ENCODE peak calls at places on chromosome 7, in six cellular contexts. One of them, this sample, is unnamed.

GRCh38 chr7:129989466-129989865 is 36.7 kb upstream of the UBE2H start:
- DNase-seq in activated naive CD4-positive, alpha-beta T cell treated with anti-CD3 and anti-CD28 coated beads for 36 hours: peak
- DNase-seq in T-helper 2 cell: peak
- DNase-seq in H54: no peak
- DNase-seq in activated CD4-positive, alpha-beta T cell treated with anti-CD3 and anti-CD28 coated beads for 4 hours: peak
- DNase-seq in effector memory CD8-positive, alpha-beta T cell: no peak
- DNase-seq in this sample: no peak

GRCh38 chr7:9945131-9945530 is 1028.5 kb upstream of the PHF14 start:
- DNase-seq in activated naive CD4-positive, alpha-beta T cell treated with anti-CD3 and anti-CD28 coated beads for 36 hours: no peak
- DNase-seq in T-helper 2 cell: peak
- DNase-seq in H54: no peak
- DNase-seq in activated CD4-positive, alpha-beta T cell treated with anti-CD3 and anti-CD28 coated beads for 4 hours: no peak
- DNase-seq in effector memory CD8-positive, alpha-beta T cell: no peak
- DNase-seq in this sample: no peak

GRCh38 chr7:23544913-23545354 is 13.2 kb upstream of the TRA2A start:
- DNase-seq in activated naive CD4-positive, alpha-beta T cell treated with anti-CD3 and anti-CD28 coated beads for 36 hours: peak
- DNase-seq in T-helper 2 cell: peak
- DNase-seq in H54: no peak
- DNase-seq in activated CD4-positive, alpha-beta T cell treated with anti-CD3 and anti-CD28 coated beads for 4 hours: no peak
- DNase-seq in effector memory CD8-positive, alpha-beta T cell: no peak
- DNase-seq in this sample: peak

GRCh38 chr7:28102778-28103177 is 77.8 kb downstream of the JAZF1 start:
- DNase-seq in activated naive CD4-positive, alpha-beta T cell treated with anti-CD3 and anti-CD28 coated beads for 36 hours: no peak
- DNase-seq in T-helper 2 cell: no peak
- DNase-seq in H54: peak
- DNase-seq in activated CD4-positive, alpha-beta T cell treated with anti-CD3 and anti-CD28 coated beads for 4 hours: no peak
- DNase-seq in effector memory CD8-positive, alpha-beta T cell: no peak
- DNase-seq in this sample: no peak

GRCh38 chr7:1019789-1020610 is 24.3 kb upstream of the GPR146 start:
- DNase-seq in activated naive CD4-positive, alpha-beta T cell treated with anti-CD3 and anti-CD28 coated beads for 36 hours: no peak
- DNase-seq in T-helper 2 cell: no peak
- DNase-seq in H54: no peak
- DNase-seq in activated CD4-positive, alpha-beta T cell treated with anti-CD3 and anti-CD28 coated beads for 4 hours: no peak
- DNase-seq in effector memory CD8-positive, alpha-beta T cell: no peak
- DNase-seq in this sample: no peak

GRCh38 chr7:24949884-24950283 is 30.1 kb downstream of the OSBPL3 start:
- DNase-seq in activated naive CD4-positive, alpha-beta T cell treated with anti-CD3 and anti-CD28 coated beads for 36 hours: no peak
- DNase-seq in T-helper 2 cell: no peak
- DNase-seq in H54: no peak
- DNase-seq in activated CD4-positive, alpha-beta T cell treated with anti-CD3 and anti-CD28 coated beads for 4 hours: no peak
- DNase-seq in effector memory CD8-positive, alpha-beta T cell: no peak
- DNase-seq in this sample: no peak

GRCh38 chr7:11239311-11239710 is 265.6 kb downstream of the PHF14 start:
- DNase-seq in activated naive CD4-positive, alpha-beta T cell treated with anti-CD3 and anti-CD28 coated beads for 36 hours: no peak
- DNase-seq in T-helper 2 cell: no peak
- DNase-seq in H54: peak
- DNase-seq in activated CD4-positive, alpha-beta T cell treated with anti-CD3 and anti-CD28 coated beads for 4 hours: no peak
- DNase-seq in effector memory CD8-positive, alpha-beta T cell: no peak
- DNase-seq in this sample: no peak

GRCh38 chr7:78443811-78444210 is 645.2 kb downstream of the PHTF2 start:
- DNase-seq in activated naive CD4-positive, alpha-beta T cell treated with anti-CD3 and anti-CD28 coated beads for 36 hours: no peak
- DNase-seq in T-helper 2 cell: no peak
- DNase-seq in H54: no peak
- DNase-seq in activated CD4-positive, alpha-beta T cell treated with anti-CD3 and anti-CD28 coated beads for 4 hours: no peak
- DNase-seq in effector memory CD8-positive, alpha-beta T cell: no peak
- DNase-seq in this sample: no peak

GRCh38 chr7:92588561-92588960 is 1.6 kb downstream of the FAM133B start:
- DNase-seq in activated naive CD4-positive, alpha-beta T cell treated with anti-CD3 and anti-CD28 coated beads for 36 hours: peak
- DNase-seq in T-helper 2 cell: peak
- DNase-seq in H54: no peak
- DNase-seq in activated CD4-positive, alpha-beta T cell treated with anti-CD3 and anti-CD28 coated beads for 4 hours: no peak
- DNase-seq in effector memory CD8-positive, alpha-beta T cell: no peak
- DNase-seq in this sample: no peak

GRCh38 chr7:120920588-120920987 is 30.0 kb upstream of the ING3 start:
- DNase-seq in activated naive CD4-positive, alpha-beta T cell treated with anti-CD3 and anti-CD28 coated beads for 36 hours: no peak
- DNase-seq in T-helper 2 cell: no peak
- DNase-seq in H54: no peak
- DNase-seq in activated CD4-positive, alpha-beta T cell treated with anti-CD3 and anti-CD28 coated beads for 4 hours: no peak
- DNase-seq in effector memory CD8-positive, alpha-beta T cell: no peak
- DNase-seq in this sample: no peak

GRCh38 chr7:65269150-65269856 is 104.4 kb upstream of the ZNF92 start:
- DNase-seq in activated naive CD4-positive, alpha-beta T cell treated with anti-CD3 and anti-CD28 coated beads for 36 hours: peak
- DNase-seq in T-helper 2 cell: peak
- DNase-seq in H54: peak
- DNase-seq in activated CD4-positive, alpha-beta T cell treated with anti-CD3 and anti-CD28 coated beads for 4 hours: no peak
- DNase-seq in effector memory CD8-positive, alpha-beta T cell: no peak
- DNase-seq in this sample: no peak

GRCh38 chr7:102991540-102992214 is 78.9 kb downstream of the LRRC17 start:
- DNase-seq in activated naive CD4-positive, alpha-beta T cell treated with anti-CD3 and anti-CD28 coated beads for 36 hours: peak
- DNase-seq in T-helper 2 cell: no peak
- DNase-seq in H54: peak
- DNase-seq in activated CD4-positive, alpha-beta T cell treated with anti-CD3 and anti-CD28 coated beads for 4 hours: no peak
- DNase-seq in effector memory CD8-positive, alpha-beta T cell: no peak
- DNase-seq in this sample: no peak

GRCh38 chr7:756928-757560 is 30.0 kb upstream of the PRKAR1B start:
- DNase-seq in activated naive CD4-positive, alpha-beta T cell treated with anti-CD3 and anti-CD28 coated beads for 36 hours: no peak
- DNase-seq in T-helper 2 cell: no peak
- DNase-seq in H54: no peak
- DNase-seq in activated CD4-positive, alpha-beta T cell treated with anti-CD3 and anti-CD28 coated beads for 4 hours: no peak
- DNase-seq in effector memory CD8-positive, alpha-beta T cell: no peak
- DNase-seq in this sample: no peak

GRCh38 chr7:150401861-150402631 is 22.9 kb downstream of the ZNF775 start:
- DNase-seq in activated naive CD4-positive, alpha-beta T cell treated with anti-CD3 and anti-CD28 coated beads for 36 hours: no peak
- DNase-seq in T-helper 2 cell: no peak
- DNase-seq in H54: no peak
- DNase-seq in activated CD4-positive, alpha-beta T cell treated with anti-CD3 and anti-CD28 coated beads for 4 hours: no peak
- DNase-seq in effector memory CD8-positive, alpha-beta T cell: no peak
- DNase-seq in this sample: no peak

GRCh38 chr7:116573541-116573940 is 48.7 kb downstream of the CAV1 start:
- DNase-seq in activated naive CD4-positive, alpha-beta T cell treated with anti-CD3 and anti-CD28 coated beads for 36 hours: no peak
- DNase-seq in T-helper 2 cell: no peak
- DNase-seq in H54: no peak
- DNase-seq in activated CD4-positive, alpha-beta T cell treated with anti-CD3 and anti-CD28 coated beads for 4 hours: no peak
- DNase-seq in effector memory CD8-positive, alpha-beta T cell: no peak
- DNase-seq in this sample: no peak

GRCh38 chr7:475951-476441 is 43.6 kb downstream of the PDGFA start:
- DNase-seq in activated naive CD4-positive, alpha-beta T cell treated with anti-CD3 and anti-CD28 coated beads for 36 hours: no peak
- DNase-seq in T-helper 2 cell: no peak
- DNase-seq in H54: no peak
- DNase-seq in activated CD4-positive, alpha-beta T cell treated with anti-CD3 and anti-CD28 coated beads for 4 hours: no peak
- DNase-seq in effector memory CD8-positive, alpha-beta T cell: no peak
- DNase-seq in this sample: no peak

GRCh38 chr7:50528266-50529092 is 36.7 kb downstream of the DDC start:
- DNase-seq in activated naive CD4-positive, alpha-beta T cell treated with anti-CD3 and anti-CD28 coated beads for 36 hours: no peak
- DNase-seq in T-helper 2 cell: no peak
- DNase-seq in H54: no peak
- DNase-seq in activated CD4-positive, alpha-beta T cell treated with anti-CD3 and anti-CD28 coated beads for 4 hours: no peak
- DNase-seq in effector memory CD8-positive, alpha-beta T cell: no peak
- DNase-seq in this sample: peak

GRCh38 chr7:38964921-38965320 is 12.8 kb upstream of the POU6F2 start:
- DNase-seq in activated naive CD4-positive, alpha-beta T cell treated with anti-CD3 and anti-CD28 coated beads for 36 hours: no peak
- DNase-seq in T-helper 2 cell: no peak
- DNase-seq in H54: no peak
- DNase-seq in activated CD4-positive, alpha-beta T cell treated with anti-CD3 and anti-CD28 coated beads for 4 hours: no peak
- DNase-seq in effector memory CD8-positive, alpha-beta T cell: no peak
- DNase-seq in this sample: no peak

GRCh38 chr7:18356195-18356645 is 139.3 kb upstream of the HDAC9 start:
- DNase-seq in activated naive CD4-positive, alpha-beta T cell treated with anti-CD3 and anti-CD28 coated beads for 36 hours: no peak
- DNase-seq in T-helper 2 cell: peak
- DNase-seq in H54: peak
- DNase-seq in activated CD4-positive, alpha-beta T cell treated with anti-CD3 and anti-CD28 coated beads for 4 hours: no peak
- DNase-seq in effector memory CD8-positive, alpha-beta T cell: peak
- DNase-seq in this sample: no peak

GRCh38 chr7:75772081-75773077 is at the start of gene CCL26:
- DNase-seq in activated naive CD4-positive, alpha-beta T cell treated with anti-CD3 and anti-CD28 coated beads for 36 hours: no peak
- DNase-seq in T-helper 2 cell: no peak
- DNase-seq in H54: peak
- DNase-seq in activated CD4-positive, alpha-beta T cell treated with anti-CD3 and anti-CD28 coated beads for 4 hours: no peak
- DNase-seq in effector memory CD8-positive, alpha-beta T cell: no peak
- DNase-seq in this sample: no peak

GRCh38 chr7:17848516-17848915 is 91.8 kb downstream of the SNX13 start:
- DNase-seq in activated naive CD4-positive, alpha-beta T cell treated with anti-CD3 and anti-CD28 coated beads for 36 hours: no peak
- DNase-seq in T-helper 2 cell: no peak
- DNase-seq in H54: no peak
- DNase-seq in activated CD4-positive, alpha-beta T cell treated with anti-CD3 and anti-CD28 coated beads for 4 hours: no peak
- DNase-seq in effector memory CD8-positive, alpha-beta T cell: no peak
- DNase-seq in this sample: no peak

GRCh38 chr7:133582766-133583523 is 330.1 kb downstream of the EXOC4 start:
- DNase-seq in activated naive CD4-positive, alpha-beta T cell treated with anti-CD3 and anti-CD28 coated beads for 36 hours: no peak
- DNase-seq in T-helper 2 cell: no peak
- DNase-seq in H54: no peak
- DNase-seq in activated CD4-positive, alpha-beta T cell treated with anti-CD3 and anti-CD28 coated beads for 4 hours: no peak
- DNase-seq in effector memory CD8-positive, alpha-beta T cell: no peak
- DNase-seq in this sample: no peak

GRCh38 chr7:96093435-96093834 is 228.5 kb downstream of the SLC25A13 start:
- DNase-seq in activated naive CD4-positive, alpha-beta T cell treated with anti-CD3 and anti-CD28 coated beads for 36 hours: no peak
- DNase-seq in T-helper 2 cell: no peak
- DNase-seq in H54: peak
- DNase-seq in activated CD4-positive, alpha-beta T cell treated with anti-CD3 and anti-CD28 coated beads for 4 hours: no peak
- DNase-seq in effector memory CD8-positive, alpha-beta T cell: no peak
- DNase-seq in this sample: no peak

GRCh38 chr7:1950623-1951523 is 280.8 kb downstream of the ELFN1 start:
- DNase-seq in activated naive CD4-positive, alpha-beta T cell treated with anti-CD3 and anti-CD28 coated beads for 36 hours: peak
- DNase-seq in T-helper 2 cell: peak
- DNase-seq in H54: peak
- DNase-seq in activated CD4-positive, alpha-beta T cell treated with anti-CD3 and anti-CD28 coated beads for 4 hours: no peak
- DNase-seq in effector memory CD8-positive, alpha-beta T cell: no peak
- DNase-seq in this sample: no peak

This sample was measured in Caco-2.